ENCODE peak calls at places on chromosomes 6 and 20, in nine cellular contexts. O, H, B, U, Z, D, J, X and K are unnamed samples.

GRCh38 chr6:109484161-109484560 is 1.1 kb upstream of the ZBTB24 start:
- DNase-seq in J (no peak), B (no peak), D (no peak), Z (no peak), H (no peak), U (no peak), O (peak; percentile 25), X (no peak), K (no peak)

GRCh38 chr6:78835817-78836216 is 31.5 kb upstream of the IRAK1BP1 start:
- DNase-seq in O (no peak), J (no peak), H (no peak), Z (peak; percentile 9), U (no peak), X (no peak), B (no peak), D (no peak), K (peak; percentile 33)

GRCh38 chr6:152401978-152402377 is 235.2 kb downstream of the SYNE1 start:
- DNase-seq in U (no peak), Z (peak; percentile 77), H (no peak), B (no peak), X (no peak), D (no peak), J (no peak), O (peak; percentile 47), K (no peak)

GRCh38 chr20:49231461-49231860 is 12.2 kb downstream of the DDX27 start:
- DNase-seq in X (no peak), Z (no peak), O (no peak), H (no peak), B (peak; percentile 14), D (no peak), J (no peak), U (no peak), K (no peak)

GRCh38 chr20:602357-602970 is 7.6 kb downstream of the TCF15 start:
- DNase-seq in H (no peak), D (peak; percentile 79), B (no peak), J (no peak), U (no peak), X (no peak), Z (no peak), O (no peak), K (no peak)

GRCh38 chr6:63927538-63927937 is 291.9 kb downstream of the PHF3 start:
- DNase-seq in B (no peak), X (no peak), D (no peak), H (no peak), U (no peak), O (no peak), J (no peak), Z (no peak), K (peak; percentile 70)

GRCh38 chr6:15769471-15770088 is 106.8 kb upstream of the DTNBP1 start:
- DNase-seq in O (peak; percentile 11), U (no peak), D (no peak), B (no peak), X (no peak), Z (no peak), H (no peak), J (no peak), K (no peak)

GRCh38 chr20:34312024-34312460 is 8.9 kb upstream of the AHCY start:
- DNase-seq in Z (no peak), H (no peak), U (no peak), J (peak; percentile 46), X (no peak), D (no peak), B (no peak), O (no peak), K (no peak)

GRCh38 chr6:13398421-13398994 is 70.2 kb upstream of the TBC1D7 start:
- DNase-seq in X (no peak), U (no peak), D (no peak), J (no peak), B (no peak), H (no peak), O (no peak), Z (no peak), K (no peak)

GRCh38 chr6:158500016-158500735 is 59.7 kb upstream of the TMEM181 start:
- DNase-seq in B (no peak), D (no peak), H (no peak), Z (peak; percentile 40), X (no peak), J (no peak), U (no peak), O (peak; percentile 25), K (no peak)

GRCh38 chr6:130529569-130530149 is 163.8 kb downstream of the TMEM200A start:
- DNase-seq in X (no peak), B (no peak), J (no peak), H (no peak), Z (no peak), O (no peak), U (no peak), D (no peak), K (no peak)

GRCh38 chr20:10453241-10453640 is 18.1 kb downstream of the SLX4IP start:
- DNase-seq in U (no peak), J (no peak), O (no peak), X (no peak), Z (no peak), D (no peak), B (peak; percentile 84), H (no peak), K (no peak)

GRCh38 chr6:125193208-125193607 is 39.6 kb downstream of the TPD52L1 start:
- DNase-seq in J (no peak), O (no peak), D (no peak), Z (peak; percentile 87), B (no peak), X (no peak), H (no peak), U (no peak), K (no peak)

GRCh38 chr20:16271450-16271849 is 301.8 kb downstream of the KIF16B start:
- DNase-seq in O (no peak), B (no peak), X (no peak), H (no peak), J (no peak), Z (no peak), D (no peak), U (no peak), K (no peak)

GRCh38 chr6:34132486-34133185 is 13.3 kb downstream of the GRM4 start:
- DNase-seq in Z (peak; percentile 23), J (peak; percentile 80), D (no peak), O (peak; percentile 20), H (no peak), U (no peak), B (no peak), X (no peak), K (peak; percentile 88)

GRCh38 chr6:26097268-26097875 is 10.1 kb downstream of the HFE start:
- DNase-seq in U (no peak), Z (peak; percentile 34), H (peak; percentile 80), O (peak; percentile 52), D (no peak), B (peak; percentile 78), X (peak; percentile 59), J (peak; percentile 86), K (peak; percentile 83)

GRCh38 chr6:108762394-108762793 is 85.8 kb upstream of the ARMC2 start:
- DNase-seq in O (no peak), U (no peak), H (no peak), X (no peak), B (no peak), J (no peak), D (no peak), Z (no peak), K (no peak)

GRCh38 chr20:62586799-62587198 is 55.5 kb upstream of the SLCO4A1 start:
- DNase-seq in J (no peak), U (no peak), X (no peak), D (no peak), O (no peak), B (no peak), Z (no peak), H (no peak), K (no peak)

GRCh38 chr6:116773886-116774285 is 8.4 kb upstream of the FAM162B start:
- DNase-seq in O (no peak), D (no peak), H (no peak), B (no peak), U (no peak), J (no peak), X (no peak), Z (no peak), K (no peak)
- H3K27ac ChIP-seq in O (no peak overlapping the region), D (no peak overlapping the region), H (no peak overlapping the region), B (no peak overlapping the region), U (no peak overlapping the region), J (no peak overlapping the region), X (no peak overlapping the region), Z (no peak overlapping the region), K (no peak overlapping the region)

DNA sequence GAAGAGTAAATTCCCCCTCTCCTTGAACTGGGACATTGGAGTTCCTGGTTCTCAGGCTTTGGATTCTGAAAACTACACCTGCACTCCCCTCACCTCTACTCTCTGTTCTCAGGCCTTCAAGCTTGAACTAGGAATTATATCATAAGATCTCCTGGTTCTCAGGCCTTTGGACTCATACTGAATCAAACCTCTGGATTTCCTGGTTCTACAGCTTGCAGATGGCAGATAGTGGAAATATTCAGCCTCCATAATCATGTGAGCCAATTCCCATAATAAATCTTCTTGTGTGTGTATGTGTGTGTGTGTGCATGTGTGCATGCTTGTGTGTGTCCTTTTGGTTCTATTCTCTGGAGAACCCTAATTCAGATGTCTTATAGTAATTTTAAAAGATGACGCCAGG is 12.7 kb upstream of the CHD6 start:
- DNase-seq in B (no peak), D (no peak), Z (no peak), X (no peak), H (no peak), J (no peak), O (no peak), U (no peak), K (no peak)
- TF ChIP-seq CTCF in B (no peak), D (no peak), Z (no peak), X (no peak), H (no peak), J (no peak), O (no peak), U (no peak), K (no peak)

GRCh38 chr6:113647158-113647889 is 209.8 kb upstream of the MARCKS start:
- DNase-seq in O (peak; percentile 18), H (no peak), Z (no peak), D (no peak), U (no peak), B (no peak), X (no peak), J (no peak), K (no peak)
- H3K4me1 ChIP-seq in O (no peaks in the 10 kb centered on the region), H (peaks cover 8% of the 10 kb centered on the region), Z (peaks cover 30% of the 10 kb centered on the region), D (peaks cover 6% of the 10 kb centered on the region), U (no peaks in the 10 kb centered on the region), B (no peaks in the 10 kb centered on the region), X (no peaks in the 10 kb centered on the region), J (peaks cover 31% of the 10 kb centered on the region), K (peaks cover 65% of the 10 kb centered on the region)

DNA sequence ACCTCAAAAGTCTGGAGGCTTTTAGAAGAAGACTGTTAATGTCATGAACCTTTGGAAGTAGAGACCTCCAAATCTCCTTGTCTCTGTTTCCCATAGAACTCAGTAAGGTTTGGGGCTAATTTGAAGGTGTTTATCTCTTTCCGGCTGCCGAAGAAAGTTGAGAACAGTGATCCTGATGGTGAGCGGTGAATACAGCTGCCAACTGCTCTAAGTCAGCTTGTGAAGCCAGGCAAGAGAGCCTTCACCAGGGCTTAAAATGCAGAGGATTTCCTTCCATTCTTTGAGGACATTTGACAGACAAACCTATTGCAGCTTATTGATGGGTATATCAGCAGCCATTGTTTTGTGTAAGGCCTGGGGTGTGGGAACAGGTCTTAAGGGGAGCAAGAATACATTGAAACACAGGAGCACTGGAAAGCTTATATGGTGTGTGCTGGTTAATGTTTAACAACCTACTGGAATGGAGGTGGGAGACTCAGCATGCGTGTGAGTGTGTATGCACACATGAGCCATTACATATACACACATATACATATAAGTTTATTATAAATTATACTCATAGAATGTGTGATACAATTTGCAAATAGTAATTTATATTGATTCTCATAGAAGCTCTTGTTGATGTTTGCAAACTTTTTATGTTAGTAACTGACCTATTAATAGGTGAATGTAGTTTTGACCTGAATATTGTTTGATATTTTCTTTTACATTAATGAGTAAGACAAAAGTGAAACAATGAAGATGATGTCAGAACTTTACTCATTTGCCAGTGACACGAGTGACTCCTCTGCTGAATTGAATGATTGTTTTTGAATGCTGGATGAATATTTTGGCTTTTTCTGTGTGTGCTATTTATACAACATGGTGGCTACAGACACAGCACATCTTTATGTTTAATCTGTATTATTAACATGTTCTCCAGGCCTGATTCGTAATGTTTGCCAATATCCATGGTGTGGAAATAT is 18.1 kb downstream of the PLEKHG1 start:
- DNase-seq in D (no peak), H (no peak), U (no peak), Z (peak; percentile 33), X (no peak), B (no peak), J (peak; percentile 31), O (no peak), K (no peak)
- H3K27ac ChIP-seq in D (peak overlapping the region; percentile 59), H (no peak overlapping the region), U (no peak overlapping the region), Z (no peak overlapping the region), X (no peak overlapping the region), B (peak overlapping the region; percentile 83), J (peak overlapping the region; percentile 80), O (no peak overlapping the region), K (no peak overlapping the region)